ENCODE peak calls at places on chromosomes 5 and 9, in four cellular contexts. A is cardiac muscle cell, Z is AG04450, S is heart right ventricle. K is an unnamed sample.

GRCh38 chr5:173056783-173057061 is 570 bp downstream of the CREBRF start:
- DNase-seq in S (no peak), A (no peak), Z (no peak), K (no peak)

GRCh38 chr9:14935099-14935710 is 25.0 kb upstream of the FREM1 start:
- DNase-seq in S (no peak), A (no peak), Z (no peak), K (no peak)

GRCh38 chr5:18744990-18745590 is 1110.8 kb downstream of the TAF11L14 start:
- DNase-seq in A (no peak), Z (no peak), S (no peak), K (no peak)

GRCh38 chr5:35938518-35939227 is at the start of gene CAPSL:
- DNase-seq in A (peak; percentile 63), S (peak; percentile 19), Z (no peak), K (peak; percentile 33)

GRCh38 chr9:100486479-100487176 is 13.7 kb downstream of the TMEFF1 start:
- DNase-seq in A (no peak), S (no peak), Z (no peak), K (no peak)

GRCh38 chr5:116242363-116242762 is 157.5 kb downstream of the COMMD10 start:
- DNase-seq in A (no peak), Z (no peak), S (no peak), K (no peak)

GRCh38 chr5:82073179-82073578 is 101.4 kb downstream of the ATG10 start:
- DNase-seq in Z (no peak), A (no peak), S (no peak), K (no peak)

GRCh38 chr9:34190996-34191892 is 12.4 kb downstream of the UBAP1 start:
- DNase-seq in Z (no peak), A (no peak), S (no peak), K (no peak)

GRCh38 chr5:41722359-41722950 is 147.8 kb downstream of the OXCT1 start:
- DNase-seq in A (peak; percentile 2), Z (no peak), S (no peak), K (no peak)

GRCh38 chr9:36268007-36268427 is 9.8 kb upstream of the GNE start:
- DNase-seq in A (no peak), S (no peak), Z (no peak), K (peak; percentile 32)

GRCh38 chr5:174376726-174377373 is 331.3 kb downstream of the NSG2 start:
- DNase-seq in Z (no peak), A (no peak), S (no peak), K (no peak)

GRCh38 chr5:1799110-1799601 is 481 bp downstream of the MRPL36 start:
- DNase-seq in A (peak; percentile 42), S (no peak), Z (no peak), K (no peak)

GRCh38 chr5:110055301-110055700 is 365.6 kb downstream of the MAN2A1 start:
- DNase-seq in S (no peak), Z (no peak), A (no peak), K (no peak)

GRCh38 chr9:137068539-137069507 is 1.5 kb downstream of the SAPCD2 start:
- DNase-seq in Z (no peak), S (no peak), A (no peak), K (no peak)

GRCh38 chr9:128733256-128733655 is 9.3 kb upstream of the ZDHHC12 start:
- DNase-seq in S (peak; percentile 57), A (peak; percentile 90), Z (peak; percentile 53), K (peak; percentile 28)

GRCh38 chr5:97019435-97020117 is 83.7 kb downstream of the LNPEP start:
- DNase-seq in S (no peak), Z (no peak), A (peak; percentile 40), K (no peak)

GRCh38 chr9:130172161-130172857 is at the start of gene NCS1:
- DNase-seq in S (peak; percentile 64), Z (no peak), A (peak; percentile 89), K (no peak)

GRCh38 chr9:133532937-133533668 is 1.4 kb upstream of the ADAMTSL2 start:
- DNase-seq in Z (no peak), S (peak; percentile 83), A (peak; percentile 68), K (no peak)

GRCh38 chr5:130541617-130542221 is 623.3 kb downstream of the HINT1 start:
- DNase-seq in S (no peak), Z (no peak), A (no peak), K (no peak)

GRCh38 chr5:133321833-133322420 is 270.1 kb downstream of the HSPA4 start:
- DNase-seq in A (no peak), S (no peak), Z (no peak), K (no peak)

GRCh38 chr9:93598647-93599241 is 22.4 kb downstream of the PHF2 start:
- DNase-seq in A (no peak), Z (no peak), S (no peak), K (no peak)

GRCh38 chr5:1502046-1502736 is 21.6 kb downstream of the LPCAT1 start:
- DNase-seq in S (peak; percentile 36), A (no peak), Z (no peak), K (no peak)

GRCh38 chr9:794386-794785 is 47.1 kb upstream of the DMRT1 start:
- DNase-seq in Z (no peak), S (no peak), A (no peak), K (no peak)

GRCh38 chr9:33436445-33436844 is 10.9 kb downstream of the AQP3 start:
- DNase-seq in Z (no peak), S (no peak), A (no peak), K (no peak)

GRCh38 chr9:125438506-125439433 is 177.1 kb downstream of the GAPVD1 start:
- DNase-seq in S (no peak), Z (no peak), A (no peak), K (no peak)

GRCh38 chr9:27660148-27660547 is 86.9 kb upstream of the C9orf72 start:
- DNase-seq in S (no peak), Z (no peak), A (no peak), K (no peak)

GRCh38 chr5:161047024-161047423 is 195.0 kb upstream of the ATP10B start:
- DNase-seq in S (no peak), A (no peak), Z (no peak), K (no peak)

GRCh38 chr5:135138116-135138850 is 104.3 kb upstream of the PITX1 start:
- DNase-seq in Z (no peak), S (no peak), A (no peak), K (no peak)

GRCh38 chr9:124869466-124869985 is 7.6 kb downstream of the ARPC5L start:
- DNase-seq in Z (no peak), S (no peak), A (peak; percentile 45), K (no peak)

DNA sequence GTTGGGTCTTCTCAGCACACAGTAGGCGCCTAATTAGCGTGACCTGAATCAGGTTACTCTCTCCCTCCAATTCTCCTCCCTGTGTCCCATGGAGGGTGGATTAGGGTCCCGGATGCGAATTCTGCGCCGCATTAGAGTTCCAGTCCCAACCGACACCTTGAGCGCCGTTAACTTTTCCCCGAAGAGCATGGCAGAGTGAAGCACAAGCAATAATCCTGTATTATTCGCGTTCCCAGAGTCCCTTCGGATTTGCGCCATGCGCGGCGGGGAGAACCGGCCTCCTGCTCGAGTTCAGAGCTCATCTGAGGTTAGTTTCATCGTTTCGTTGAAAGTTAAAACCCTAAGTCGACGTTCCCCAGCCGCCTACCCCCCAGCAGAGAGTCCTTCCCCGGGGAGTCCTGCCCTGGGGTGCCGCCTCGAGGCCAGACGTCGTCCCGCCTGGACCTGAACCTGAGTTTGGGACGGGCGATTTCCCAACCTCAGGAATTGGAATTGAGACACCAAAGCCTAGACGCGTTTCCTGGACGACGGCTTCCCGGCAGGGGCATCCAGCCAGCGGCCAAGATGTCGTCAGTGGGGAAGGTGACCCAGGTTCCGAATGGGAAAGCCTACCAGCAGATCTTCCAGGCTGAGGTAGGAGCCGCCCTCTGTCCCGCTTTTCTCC is at the start of gene CCDC180:
- DNase-seq in Z (no peak), S (peak; percentile 45), A (no peak), K (no peak)
- H3K4me3 ChIP-seq in Z (peak within 1 kb of the TSS; percentile 37), S (peak within 1 kb of the TSS; percentile 33), A (no peak within 1 kb of the TSS), K (peak within 1 kb of the TSS; percentile 6)

DNA sequence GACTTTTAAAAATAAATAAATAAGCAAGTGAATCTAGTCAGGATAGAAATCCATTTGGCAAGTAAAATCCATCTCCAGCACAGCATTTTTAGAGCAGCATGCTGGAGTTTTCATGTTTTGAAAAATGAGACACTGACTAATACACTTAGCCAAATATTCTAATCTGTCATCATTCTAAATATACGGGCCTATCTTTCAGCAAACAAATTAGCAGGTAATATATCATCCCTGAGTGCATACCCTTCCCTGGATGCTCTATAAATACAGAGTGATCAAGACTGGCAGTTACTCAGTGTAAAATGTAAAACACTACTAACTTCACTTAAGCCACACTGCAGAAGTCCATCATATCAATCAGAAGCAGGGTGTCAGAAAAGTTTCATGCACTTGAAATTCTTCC is 58.4 kb downstream of the MLLT3 start:
- DNase-seq in A (no peak), S (no peak), Z (no peak), K (no peak)
- H3K4me3 ChIP-seq in A (no peak overlapping the region), S (no peak overlapping the region), Z (no peak overlapping the region), K (no peak overlapping the region)

GRCh38 chr9:16515207-16515606 is 355.3 kb downstream of the BNC2 start:
- DNase-seq in Z (no peak), S (no peak), A (peak; percentile 35), K (no peak)
- H3K4me3 ChIP-seq in Z (no peak overlapping the region), S (no peak overlapping the region), A (no peak overlapping the region), K (no peak overlapping the region)

DNA sequence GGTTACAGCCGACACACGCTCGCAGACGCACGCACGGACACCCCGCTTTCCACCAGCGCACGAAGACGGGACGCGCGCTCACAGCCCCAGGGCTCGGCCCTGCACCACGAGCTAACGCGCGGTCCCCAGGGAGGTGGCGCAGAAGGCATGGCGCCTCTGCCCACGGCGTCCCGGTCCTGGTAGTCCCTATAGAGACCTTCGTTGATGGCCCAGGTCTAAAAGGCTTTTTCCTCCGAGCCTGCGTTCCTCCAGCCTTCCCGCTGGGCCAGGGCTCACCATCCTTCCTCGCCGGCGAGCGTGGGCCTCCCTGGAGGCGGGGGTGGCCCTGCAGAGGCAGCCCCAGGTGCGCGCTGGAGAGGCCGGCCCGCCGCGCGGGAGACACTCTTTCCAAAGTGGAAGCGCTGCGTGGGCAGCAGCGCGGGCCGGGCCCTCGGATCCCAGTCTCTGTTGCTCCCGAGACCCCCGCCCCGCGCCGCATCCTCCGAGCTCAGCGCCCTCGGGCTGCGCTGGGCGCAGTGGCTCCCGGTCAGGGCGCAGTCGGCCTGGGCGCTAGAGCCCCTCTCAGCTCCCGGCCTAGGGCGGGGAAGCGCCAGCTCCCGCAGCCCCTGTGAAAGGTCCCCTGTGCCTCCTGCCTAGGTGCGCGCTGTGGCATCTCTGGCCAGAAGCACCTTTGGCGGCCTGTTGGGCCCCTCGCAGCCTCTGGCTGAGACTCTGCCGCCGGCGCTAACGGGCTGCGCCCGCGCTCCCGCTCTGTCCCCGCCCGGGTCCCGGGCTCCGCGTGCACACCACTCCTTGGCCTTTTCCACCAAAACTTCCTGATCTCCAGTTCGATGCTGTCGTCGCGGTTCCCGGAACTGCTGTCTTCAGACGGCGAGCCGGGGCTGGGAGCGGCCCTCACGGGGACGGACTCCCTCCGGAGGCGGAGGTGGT is 31.9 kb upstream of the FANCC start:
- DNase-seq in S (no peak), Z (no peak), A (peak; percentile 9), K (no peak)
- H3K4me3 ChIP-seq in S (peak overlapping the region; percentile 44), Z (peak overlapping the region; percentile 44), A (peak overlapping the region; percentile 22), K (no peak overlapping the region)

GRCh38 chr5:37834542-37835399 is 5.1 kb downstream of the GDNF start:
- DNase-seq in Z (no peak), A (peak; percentile 38), S (no peak), K (no peak)
- H3K4me3 ChIP-seq in Z (peak overlapping the region; percentile 39), A (peak overlapping the region; percentile 26), S (peak overlapping the region; percentile 2), K (no peak overlapping the region)

DNA sequence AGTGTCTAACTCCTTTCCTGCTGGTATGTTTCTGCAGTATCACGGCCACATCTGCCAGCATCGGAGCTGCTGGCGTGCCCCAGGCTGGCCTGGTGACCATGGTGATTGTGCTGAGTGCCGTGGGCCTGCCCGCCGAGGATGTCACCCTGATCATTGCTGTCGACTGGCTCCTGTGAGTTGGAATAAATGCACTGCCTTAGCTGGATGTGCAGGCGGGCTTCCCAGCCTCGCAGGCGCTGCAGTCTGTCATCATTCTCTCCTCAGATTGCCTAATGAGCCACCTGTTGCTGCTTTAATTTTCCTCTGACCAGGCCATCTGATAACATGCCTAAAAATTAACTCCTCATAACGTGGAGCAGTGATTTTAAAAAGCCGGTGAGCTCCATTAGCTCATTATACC is 79.1 kb upstream of the PLPP6 start:
- DNase-seq in Z (no peak), S (no peak), A (no peak), K (no peak)
- H3K4me3 ChIP-seq in Z (no peak overlapping the region), S (no peak overlapping the region), A (no peak overlapping the region), K (no peak overlapping the region)

K was measured in AG09309.